ENCODE peak calls at places on chromosomes 12 and 14, in four cellular contexts. U, I, L and V are unnamed samples.
A peak's percentile ranks its signal among the peaks of the same experiment; 100 is the strongest.

GRCh38 chr12:19648173-19648572 is 208.9 kb downstream of the AEBP2 start:
- DNase-seq in I (no peak), U (no peak), L (no peak), V (no peak)

GRCh38 chr14:85090681-85091080 is 439.3 kb upstream of the FLRT2 start:
- DNase-seq in I (no peak), L (no peak), U (no peak), V (no peak)

GRCh38 chr14:24051162-24051788 is 534 bp upstream of the CARMIL3 start:
- DNase-seq in L (no peak), U (peak; percentile 83), I (no peak), V (no peak)

GRCh38 chr12:47855502-47855901 is 35.8 kb upstream of the HDAC7 start:
- DNase-seq in L (no peak), I (no peak), U (no peak), V (no peak)

GRCh38 chr12:1318327-1319031 is 275.9 kb downstream of the FBXL14 start:
- DNase-seq in U (no peak), I (no peak), L (no peak), V (no peak)

GRCh38 chr14:72532686-72533454 is 361.0 kb downstream of the DPF3 start:
- DNase-seq in I (no peak), U (no peak), L (no peak), V (no peak)

GRCh38 chr12:12693111-12693671 is 2.8 kb downstream of the GPR19 start:
- DNase-seq in I (no peak), U (no peak), L (no peak), V (no peak)

GRCh38 chr14:39374846-39375245 is 57.4 kb downstream of the FBXO33 start:
- DNase-seq in U (no peak), I (no peak), L (no peak), V (no peak)

GRCh38 chr12:14238224-14238792 is 127.2 kb upstream of the ATF7IP start:
- DNase-seq in I (no peak), U (no peak), L (no peak), V (no peak)

GRCh38 chr12:95470300-95470699 is 3.7 kb upstream of the METAP2 start:
- DNase-seq in U (no peak), L (no peak), I (no peak), V (no peak)

GRCh38 chr12:70604662-70605061 is 32.6 kb downstream of the PTPRB start:
- DNase-seq in U (no peak), I (no peak), L (no peak), V (no peak)

GRCh38 chr14:75879031-75879430 is 102.8 kb downstream of the TGFB3 start:
- DNase-seq in L (no peak), U (no peak), I (no peak), V (no peak)

GRCh38 chr14:97046991-97047390 is 249.8 kb downstream of the VRK1 start:
- DNase-seq in U (no peak), L (no peak), I (no peak), V (no peak)

GRCh38 chr12:26112232-26112631 is 12.6 kb downstream of the BHLHE41 start:
- DNase-seq in U (no peak), L (no peak), I (no peak), V (no peak)

GRCh38 chr14:57755018-57755521 is 110.8 kb downstream of the SLC35F4 start:
- DNase-seq in U (no peak), L (no peak), I (no peak), V (no peak)

GRCh38 chr12:95605875-95606274 is 54.6 kb upstream of the USP44 start:
- DNase-seq in I (no peak), L (no peak), U (no peak), V (no peak)

GRCh38 chr12:19692566-19692965 is 253.3 kb downstream of the AEBP2 start:
- DNase-seq in I (no peak), U (no peak), L (no peak), V (no peak)

GRCh38 chr12:5656836-5657235 is 224.9 kb downstream of the NTF3 start:
- DNase-seq in U (no peak), I (no peak), L (no peak), V (no peak)

GRCh38 chr14:91382712-91383111 is 34.9 kb downstream of the CCDC88C start:
- DNase-seq in L (no peak), U (no peak), I (no peak), V (no peak)

GRCh38 chr12:102326987-102327386 is 129.4 kb upstream of the PMCH start:
- DNase-seq in L (no peak), I (no peak), U (no peak), V (no peak)

GRCh38 chr12:20798561-20798960 is 11.9 kb upstream of the SLCO1B3 start:
- DNase-seq in L (no peak), U (no peak), I (no peak), V (no peak)

GRCh38 chr12:120257041-120257821 is 8.3 kb downstream of the PXN start:
- DNase-seq in L (peak; percentile 58), U (no peak), I (no peak), V (no peak)

GRCh38 chr14:37197421-37198272 is at the start of gene MIPOL1:
- DNase-seq in U (peak; percentile 92), I (peak; percentile 93), L (peak; percentile 87), V (no peak)

GRCh38 chr12:4052691-4053090 is 179.5 kb upstream of the PARP11 start:
- DNase-seq in U (no peak), L (no peak), I (no peak), V (no peak)

GRCh38 chr14:106141242-106142220 is 615.1 kb downstream of the TMEM121 start:
- DNase-seq in U (no peak), L (no peak), I (no peak), V (peak; percentile 43)

GRCh38 chr12:1003600-1004271 is 12.7 kb downstream of the ERC1 start:
- DNase-seq in L (no peak), I (no peak), U (no peak), V (no peak)

GRCh38 chr14:73764881-73765280 is 50.7 kb upstream of the PNMA1 start:
- DNase-seq in I (peak; percentile 78), L (no peak), U (no peak), V (no peak)

GRCh38 chr12:67592228-67593011 is 56.1 kb upstream of the DYRK2 start:
- DNase-seq in U (no peak), I (no peak), L (no peak), V (no peak)

GRCh38 chr12:94551810-94552209 is 92.1 kb upstream of the CEP83 start:
- DNase-seq in I (no peak), L (no peak), U (no peak), V (no peak)

GRCh38 chr12:1907652-1908611 is 10.5 kb downstream of the CACNA2D4 start:
- DNase-seq in I (peak; percentile 65), L (peak; percentile 5), U (peak; percentile 76), V (peak; percentile 30)

GRCh38 chr14:100145682-100146464 is 13.6 kb downstream of the DEGS2 start:
- DNase-seq in I (no peak), L (no peak), U (peak; percentile 74), V (no peak)

GRCh38 chr14:75068294-75069020 is 984 bp upstream of the ZC2HC1C start:
- DNase-seq in L (no peak), I (no peak), U (no peak), V (no peak)

GRCh38 chr14:30657606-30658163 is 35.6 kb downstream of the SCFD1 start:
- DNase-seq in L (no peak), U (no peak), I (no peak), V (no peak)
- TF ChIP-seq CTCF in L (no peak), U (no peak), I (peak; percentile 34), V (peak; percentile 30)

DNA sequence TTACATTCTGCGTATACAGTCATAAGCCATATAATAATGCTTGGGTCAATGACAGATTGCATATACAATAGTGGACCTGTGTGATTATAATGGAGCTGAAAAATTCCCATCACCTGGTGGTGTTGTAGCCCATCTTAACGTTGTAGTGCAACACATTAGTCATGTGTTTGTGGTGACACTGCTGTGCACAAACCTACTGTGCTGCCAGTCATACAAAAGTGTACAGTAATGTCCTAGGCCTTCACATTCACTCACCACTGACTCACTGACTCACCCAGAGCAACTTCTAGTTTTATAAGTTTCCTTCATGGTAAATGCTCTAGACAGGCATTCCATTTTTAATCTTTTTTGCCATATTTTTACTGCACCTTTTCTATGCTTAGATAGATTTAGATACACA is 194.8 kb upstream of the SEL1L start:
- DNase-seq in L (no peak), U (no peak), I (no peak), V (no peak)
- H3K9me3 ChIP-seq in L (no peaks in the 10 kb centered on the region), U (no peaks in the 10 kb centered on the region), I (no peaks in the 10 kb centered on the region), V (no peaks in the 10 kb centered on the region)

DNA sequence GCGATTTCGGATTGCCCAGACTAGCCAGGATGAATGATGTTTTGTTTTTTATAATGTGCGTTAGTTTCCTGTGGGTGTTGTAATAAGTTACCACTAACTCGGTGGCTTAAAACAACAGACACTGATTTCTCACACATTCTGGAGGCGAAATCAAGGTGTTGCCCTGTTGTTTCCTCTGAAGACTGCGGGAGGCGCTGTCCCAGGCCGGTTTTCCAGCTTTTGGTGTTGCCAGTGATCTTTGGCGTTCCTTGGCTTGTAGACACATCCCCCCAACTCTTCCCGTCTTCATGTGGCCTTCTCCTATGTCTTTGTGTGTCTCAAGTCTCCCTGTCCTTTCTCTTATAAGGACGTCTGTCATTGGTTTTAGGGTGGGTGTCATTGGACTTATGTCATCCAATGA is 267.7 kb downstream of the AACS start:
- DNase-seq in U (no peak), I (no peak), L (no peak), V (no peak)
- TF ChIP-seq CTCF in U (no peak), I (no peak), L (no peak), V (no peak)

GRCh38 chr12:38139456-38139855 is 177.1 kb upstream of the ALG10B start:
- DNase-seq in L (no peak), U (no peak), I (no peak), V (no peak)

GRCh38 chr12:38138225-38139221 is 178.1 kb upstream of the ALG10B start:
- DNase-seq in I (peak; percentile 77), L (peak; percentile 51), U (peak; percentile 82), V (peak; percentile 40)

GRCh38 chr12:38137716-38138115 is 178.9 kb upstream of the ALG10B start:
- DNase-seq in L (no peak), U (peak; percentile 78), I (no peak), V (no peak)

GRCh38 chr12:38141239-38141638 is 175.3 kb upstream of the ALG10B start:
- DNase-seq in U (no peak), I (no peak), L (no peak), V (no peak)

GRCh38 chr12:38137287-38137686 is 179.3 kb upstream of the ALG10B start:
- DNase-seq in I (no peak), U (peak; percentile 43), L (no peak), V (no peak)
- H3K9me3 ChIP-seq in I (no peaks in the 10 kb centered on the region), U (no peaks in the 10 kb centered on the region), L (no peaks in the 10 kb centered on the region), V (no peaks in the 10 kb centered on the region)

DNA sequence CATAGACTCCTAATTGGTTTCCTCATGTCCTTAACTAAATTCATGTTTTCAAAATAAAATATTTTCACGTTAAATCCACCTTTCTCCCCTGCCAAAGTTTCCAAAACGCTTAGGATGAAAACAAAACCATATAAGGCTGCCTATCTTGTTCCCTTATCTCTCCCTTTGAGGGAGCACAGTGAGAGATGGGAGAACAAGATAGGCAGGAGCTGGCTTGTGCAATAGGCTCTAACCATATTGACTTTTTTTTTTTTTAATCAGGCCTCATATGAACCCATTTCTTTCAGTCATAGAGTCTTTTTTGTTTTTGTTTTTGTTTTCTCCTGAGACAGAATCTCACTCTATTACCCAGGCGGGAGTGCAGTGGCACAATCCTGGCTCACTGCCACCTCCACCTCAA is 184.9 kb downstream of the NRXN3 start:
- DNase-seq in L (no peak), I (no peak), U (no peak), V (no peak)
- TF ChIP-seq CTCF in L (no peak), I (no peak), U (no peak), V (no peak)